ENCODE peak calls at places on chromosomes 7 and 10, in six cellular contexts. S is cardiac fibroblast, N is GM13976, I is lung, L is AG09319, W is astrocyte. M is an unnamed sample.

GRCh38 chr10:133143546-133143945 is 16.5 kb upstream of the KNDC1 start:
- DNase-seq in L (no peak), W (no peak), N (no peak), I (no peak), S (no peak), M (no peak)

GRCh38 chr10:42513921-42514320 is 124.4 kb downstream of the ZNF33B start:
- DNase-seq in I (no peak), W (no peak), N (no peak), S (no peak), L (no peak), M (no peak)

GRCh38 chr7:1675036-1675671 is 5.1 kb downstream of the ELFN1 start:
- DNase-seq in I (no peak), L (no peak), N (peak), W (no peak), S (no peak), M (peak)

GRCh38 chr10:112376578-112376855 is 2.6 kb downstream of the ACSL5 start:
- DNase-seq in L (no peak), W (no peak), I (no peak), N (no peak), S (no peak), M (no peak)

GRCh38 chr10:101938316-101939272 is 95.0 kb upstream of the KCNIP2 start:
- DNase-seq in S (peak), L (peak), N (no peak), W (peak), I (no peak), M (no peak)

GRCh38 chr7:69088185-69088584 is 510.1 kb upstream of the AUTS2 start:
- DNase-seq in L (no peak), I (no peak), N (no peak), S (no peak), W (no peak), M (no peak)

GRCh38 chr10:59880976-59881510 is 25.3 kb downstream of the CCDC6 start:
- DNase-seq in W (no peak), S (no peak), I (no peak), N (peak), L (no peak), M (peak)

GRCh38 chr7:37901890-37902524 is 14.6 kb downstream of the SFRP4 start:
- DNase-seq in S (peak), W (peak), I (no peak), L (no peak), N (no peak), M (no peak)

GRCh38 chr7:150781016-150781415 is 19.1 kb downstream of the TMEM176B start:
- DNase-seq in W (no peak), N (no peak), L (peak), S (peak), I (no peak), M (no peak)

GRCh38 chr7:156650042-156650441 is 9.5 kb downstream of the RNF32 start:
- DNase-seq in S (no peak), N (no peak), L (no peak), I (no peak), W (no peak), M (no peak)

GRCh38 chr7:157668884-157669767 is 332.3 kb downstream of the DNAJB6 start:
- DNase-seq in L (no peak), N (no peak), I (no peak), W (no peak), S (no peak), M (no peak)

GRCh38 chr10:32943854-32944661 is 14.0 kb downstream of the ITGB1 start:
- DNase-seq in L (no peak), N (no peak), I (no peak), W (no peak), S (no peak), M (no peak)

GRCh38 chr7:117664047-117664446 is 184.2 kb downstream of the CFTR start:
- DNase-seq in L (no peak), W (no peak), N (no peak), S (no peak), I (no peak), M (no peak)

GRCh38 chr7:117665393-117665792 is 185.6 kb downstream of the CFTR start:
- DNase-seq in W (peak), N (no peak), L (no peak), I (no peak), S (peak), M (no peak)

GRCh38 chr7:117666689-117667088 is 186.9 kb downstream of the CFTR start:
- DNase-seq in N (no peak), I (no peak), S (no peak), W (no peak), L (no peak), M (no peak)

GRCh38 chr7:117667456-117667855 is 187.6 kb downstream of the CFTR start:
- DNase-seq in S (peak), W (peak), N (no peak), I (no peak), L (no peak), M (no peak)

GRCh38 chr7:117666019-117666418 is 186.2 kb downstream of the CFTR start:
- DNase-seq in L (no peak), W (peak), I (no peak), S (peak), N (no peak), M (no peak)
- TF ChIP-seq CTCF in L (no peak), W (no peak), I (no peak), S (no peak), N (no peak), M (no peak)

GRCh38 chr10:77974396-77975074 is 48.0 kb upstream of the DLG5 start:
- DNase-seq in L (no peak), W (peak), N (no peak), I (no peak), S (peak), M (no peak)
- TF ChIP-seq CTCF in L (peak), W (peak), N (no peak), I (no peak), S (peak), M (peak)

DNA sequence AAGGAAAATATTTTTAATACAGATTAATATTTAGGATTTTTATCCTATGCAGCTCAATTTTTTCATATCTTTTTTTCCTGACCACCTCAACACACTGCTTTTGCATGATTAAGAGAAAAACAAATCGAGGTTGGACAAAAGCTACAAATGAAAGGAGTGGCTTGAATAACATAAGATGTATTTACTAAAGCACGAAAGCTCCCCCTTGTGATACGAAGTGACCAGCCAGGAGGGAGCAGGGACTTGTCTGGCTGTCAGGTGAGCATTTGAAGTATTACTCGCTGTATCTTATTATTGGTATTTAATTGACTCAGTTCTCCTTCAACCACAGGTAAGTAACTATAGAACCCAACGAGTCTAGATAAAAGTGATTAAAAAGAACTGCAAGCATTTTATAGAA is 265.2 kb upstream of the PHF14 start:
- DNase-seq in S (no peak), I (no peak), W (no peak), N (no peak), L (no peak), M (no peak)
- TF ChIP-seq CTCF in S (no peak), I (no peak), W (no peak), N (no peak), L (no peak), M (peak)

GRCh38 chr7:87876040-87876758 is at the start of the genes DBF4 and SLC25A40:
- DNase-seq in S (peak), L (peak), N (peak), I (peak), W (peak), M (peak)
- TF ChIP-seq CTCF in S (no peak), L (no peak), N (no peak), I (no peak), W (no peak), M (no peak)

GRCh38 chr10:69383485-69384089 is 33.1 kb downstream of the TACR2 start:
- DNase-seq in I (no peak), L (no peak), W (no peak), S (peak), N (no peak), M (no peak)
- TF ChIP-seq CTCF in I (no peak), L (peak), W (no peak), S (peak), N (no peak), M (no peak)

GRCh38 chr10:118106426-118106825 is 59.7 kb upstream of the RAB11FIP2 start:
- DNase-seq in S (peak), N (peak), W (peak), L (peak), I (no peak), M (peak)
- TF ChIP-seq CTCF in S (peak), N (no peak), W (peak), L (peak), I (peak), M (peak)

DNA sequence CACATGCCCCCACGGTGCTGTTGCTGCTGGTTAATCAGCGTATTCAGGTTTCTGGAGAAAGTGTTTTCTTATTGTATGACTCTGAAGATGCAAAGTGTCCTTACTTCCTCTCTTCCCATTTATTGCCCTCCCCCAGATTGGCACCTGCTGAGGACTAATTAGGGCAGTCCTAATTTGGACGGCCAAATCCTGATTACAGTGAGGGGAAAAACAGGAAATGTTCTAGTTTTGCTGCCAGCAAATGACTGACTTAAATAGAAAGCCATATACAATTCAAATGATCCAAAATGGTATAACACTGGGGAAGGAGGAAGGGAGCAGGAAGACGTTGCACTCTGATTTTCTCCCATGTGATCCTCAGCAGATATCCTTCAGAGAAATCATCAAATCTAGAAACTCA is 222.4 kb upstream of the LRGUK start:
- DNase-seq in W (no peak), N (no peak), S (no peak), I (no peak), L (no peak), M (no peak)
- TF ChIP-seq CTCF in W (no peak), N (no peak), S (no peak), I (no peak), L (no peak), M (no peak)